ENCODE peak calls at places on chromosomes 1 and 21, in four cellular contexts. O, F, L and D are unnamed samples.

GRCh38 chr1:119880063-119880462 is 16.3 kb downstream of the ADAM30 start:
- DNase-seq in L (no peak), O (no peak), F (no peak), D (no peak)

GRCh38 chr1:118290046-118290445 is 105.0 kb upstream of the SPAG17 start:
- DNase-seq in F (no peak), O (no peak), L (no peak), D (no peak)

GRCh38 chr21:29261555-29262540 is 36.9 kb upstream of the BACH1 start:
- DNase-seq in L (no peak), F (no peak), O (no peak), D (no peak)

GRCh38 chr1:15261155-15262002 is 14.4 kb downstream of the FHAD1 start:
- DNase-seq in L (no peak), F (peak), O (peak), D (no peak)

GRCh38 chr21:37461494-37461893 is 94.9 kb downstream of the DYRK1A start:
- DNase-seq in L (no peak), F (no peak), O (no peak), D (no peak)

GRCh38 chr1:40820911-40821693 is 37.5 kb downstream of the KCNQ4 start:
- DNase-seq in F (no peak), L (no peak), O (no peak), D (no peak)

GRCh38 chr1:11518016-11518670 is 39.2 kb downstream of the DISP3 start:
- DNase-seq in O (no peak), L (no peak), F (no peak), D (no peak)

GRCh38 chr1:6734579-6735397 is 33.2 kb upstream of the DNAJC11 start:
- DNase-seq in F (no peak), O (no peak), L (no peak), D (no peak)

GRCh38 chr1:167563579-167564246 is 10.2 kb upstream of the CREG1 start:
- DNase-seq in O (no peak), F (no peak), L (no peak), D (no peak)

GRCh38 chr1:78649628-78650027 is at the start of gene IFI44:
- DNase-seq in F (peak), O (no peak), L (no peak), D (peak)

GRCh38 chr21:36821032-36821299 is 122.1 kb downstream of the SIM2 start:
- DNase-seq in O (no peak), F (no peak), L (no peak), D (no peak)

GRCh38 chr1:27318596-27318995 is 3.4 kb upstream of the TMEM222 start:
- DNase-seq in F (no peak), O (no peak), L (no peak), D (no peak)

GRCh38 chr1:162319510-162320160 is 57.0 kb downstream of the SPATA46 start:
- DNase-seq in O (no peak), L (no peak), F (no peak), D (no peak)

GRCh38 chr21:25573409-25574206 is 33.7 kb downstream of the MRPL39 start:
- DNase-seq in L (no peak), F (no peak), O (peak), D (no peak)

GRCh38 chr1:31640964-31641363 is 3.7 kb downstream of the PEF1 start:
- DNase-seq in O (no peak), F (no peak), L (no peak), D (no peak)

GRCh38 chr1:183243190-183244065 is 57.4 kb downstream of the LAMC2 start:
- DNase-seq in F (peak), L (no peak), O (no peak), D (no peak)

GRCh38 chr1:183239793-183240625 is 53.9 kb downstream of the LAMC2 start:
- DNase-seq in F (peak), L (no peak), O (no peak), D (no peak)

GRCh38 chr1:183244466-183244865 is 58.4 kb downstream of the LAMC2 start:
- DNase-seq in L (no peak), O (no peak), F (peak), D (no peak)

GRCh38 chr1:183241446-183241845 is 55.4 kb downstream of the LAMC2 start:
- DNase-seq in F (no peak), O (no peak), L (no peak), D (no peak)

GRCh38 chr1:183242556-183242955 is 56.5 kb downstream of the LAMC2 start:
- DNase-seq in L (no peak), F (no peak), O (no peak), D (no peak)
- H3K27ac ChIP-seq in L (peak), F (peak), O (no peak), D (peak)

DNA sequence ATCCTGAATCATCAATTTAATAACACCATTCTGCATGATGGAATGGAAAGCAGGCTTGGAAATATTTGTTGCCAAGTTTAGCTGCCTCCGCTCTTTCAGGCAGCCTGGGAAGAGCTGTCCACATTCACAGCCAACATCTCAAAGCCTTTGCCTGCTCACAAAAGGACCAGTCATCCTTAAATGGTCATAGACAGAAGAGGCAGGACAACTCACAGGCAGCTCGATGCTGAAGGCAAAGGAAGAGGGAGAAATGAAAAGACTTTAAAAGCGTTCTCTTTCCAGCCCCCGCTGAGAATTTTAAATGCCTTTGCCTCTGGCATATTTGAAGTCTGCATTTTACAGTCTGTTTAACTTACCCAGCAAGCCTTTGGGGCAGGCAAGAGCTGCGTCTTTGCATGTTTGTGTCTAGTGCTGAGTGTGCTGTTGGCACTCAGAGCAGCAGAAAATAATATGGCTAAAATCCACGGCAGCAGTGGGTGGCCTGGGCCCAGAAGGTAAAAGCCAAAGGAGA is 68.9 kb downstream of the NMNAT2 start:
- DNase-seq in L (no peak), O (no peak), F (no peak), D (no peak)
- H3K27ac ChIP-seq in L (peak), O (no peak), F (peak), D (peak)

GRCh38 chr1:222045816-222046215 is 303.9 kb upstream of the DUSP10 start:
- DNase-seq in F (no peak), L (no peak), O (no peak), D (no peak)

GRCh38 chr1:222046684-222047083 is 304.8 kb upstream of the DUSP10 start:
- DNase-seq in O (no peak), F (no peak), L (no peak), D (no peak)

GRCh38 chr1:222045236-222045635 is 303.3 kb upstream of the DUSP10 start:
- DNase-seq in L (no peak), O (no peak), F (no peak), D (no peak)

GRCh38 chr1:222042120-222042519 is 300.2 kb upstream of the DUSP10 start:
- DNase-seq in L (no peak), F (no peak), O (no peak), D (no peak)

DNA sequence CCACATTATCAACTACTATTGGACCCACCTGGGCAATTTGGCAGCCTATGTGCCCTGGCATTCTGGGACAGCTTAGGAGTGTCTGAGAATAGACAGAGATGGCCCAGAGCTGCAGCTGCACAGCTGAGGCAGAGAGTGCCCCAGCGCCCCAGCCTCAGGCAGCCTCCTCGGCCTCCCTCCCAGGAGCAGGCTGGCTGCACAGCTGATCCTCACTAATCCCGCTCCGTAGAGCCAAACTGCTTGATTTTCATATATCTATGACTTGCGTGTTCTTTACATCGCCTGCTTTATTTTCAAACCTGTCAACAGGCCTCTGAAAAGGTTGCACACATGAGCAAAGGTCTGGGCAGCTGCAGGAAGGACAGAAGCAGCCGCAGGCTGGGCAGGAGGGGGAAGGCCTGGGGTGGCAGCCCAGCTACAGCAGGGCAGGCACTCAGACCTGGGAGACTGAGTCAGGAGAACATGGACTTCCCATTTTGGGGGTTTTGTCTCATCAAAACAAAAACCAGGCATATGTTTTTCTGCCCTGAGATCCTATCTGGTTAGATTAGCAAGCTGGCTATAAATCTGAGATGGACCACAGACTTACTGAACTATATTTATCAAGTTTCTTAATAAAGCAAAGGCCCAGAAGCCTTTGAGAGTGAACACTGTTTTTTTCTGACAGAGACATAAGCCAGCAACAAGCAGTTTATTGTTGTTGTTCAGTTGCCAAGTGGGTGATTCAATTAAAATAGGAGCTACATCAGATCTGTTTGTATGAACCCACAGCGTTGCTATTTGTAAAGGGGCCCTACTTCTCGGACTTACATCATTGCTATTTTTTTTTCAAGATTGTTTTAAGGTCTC is 301.8 kb upstream of the DUSP10 start:
- DNase-seq in L (no peak), O (no peak), F (no peak), D (no peak)
- H3K27ac ChIP-seq in L (no peak), O (no peak), F (peak), D (peak)

DNA sequence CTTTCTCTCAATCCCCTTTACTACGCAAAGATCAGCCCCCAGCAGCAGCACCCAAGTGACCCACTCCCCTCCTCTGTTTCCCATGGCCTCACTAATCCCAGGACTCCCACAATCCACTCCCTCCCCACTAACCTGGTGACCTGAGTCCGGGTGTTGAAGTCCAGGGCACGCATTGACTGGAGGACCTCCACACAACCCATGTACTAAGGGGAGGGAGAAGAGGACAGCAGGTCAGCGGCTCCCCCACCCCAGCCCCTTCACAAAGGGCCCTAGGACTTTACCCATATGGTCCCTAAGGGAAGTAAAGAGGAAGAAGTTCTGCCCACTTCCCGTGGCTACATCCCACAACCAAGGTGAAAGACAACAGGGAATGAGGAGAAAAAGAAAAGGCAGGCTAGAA is 1.3 kb downstream of the SHC1 start:
- DNase-seq in L (no peak), O (no peak), F (no peak), D (no peak)
- H3K27ac ChIP-seq in L (peak), O (peak), F (peak), D (peak)